ENCODE peak calls at places on chromosomes 13 and 19, in six cellular contexts. T is heart right ventricle, A is neural progenitor cell, M is IMR-90, U is neural crest cell, Z is AG10803. O is an unnamed sample.

GRCh38 chr19:4908781-4909171 is 525 bp upstream of the UHRF1 start:
- DNase-seq in A (no peak), Z (no peak), T (no peak), M (no peak), U (no peak), O (no peak)

GRCh38 chr19:4866595-4867424 is 657 bp downstream of the PLIN3 start:
- DNase-seq in M (peak; percentile 28), U (peak; percentile 34), Z (peak; percentile 48), T (peak; percentile 63), A (peak; percentile 80), O (peak; percentile 47)

GRCh38 chr19:46944918-46945628 is 74.6 kb upstream of the NPAS1 start:
- DNase-seq in U (peak; percentile 25), A (peak; percentile 90), Z (peak; percentile 69), M (peak; percentile 70), T (peak; percentile 75), O (no peak)

GRCh38 chr19:15576526-15577156 is 38.4 kb upstream of the CYP4F8 start:
- DNase-seq in A (no peak), Z (no peak), U (no peak), T (no peak), M (no peak), O (no peak)

GRCh38 chr19:29596885-29597525 is 9.1 kb upstream of the POP4 start:
- DNase-seq in T (no peak), U (no peak), Z (peak; percentile 21), A (peak; percentile 59), M (peak; percentile 40), O (no peak)

GRCh38 chr19:4379383-4380253 is 20.7 kb downstream of the SH3GL1 start:
- DNase-seq in U (no peak), T (no peak), A (no peak), Z (peak; percentile 48), M (peak; percentile 59), O (peak; percentile 41)

GRCh38 chr19:10461047-10461949 is 41.0 kb downstream of the PDE4A start:
- DNase-seq in Z (peak; percentile 84), A (peak; percentile 96), U (peak; percentile 94), M (peak; percentile 91), T (peak; percentile 94), O (peak; percentile 89)

GRCh38 chr19:2149980-2150793 is 1.2 kb downstream of the AP3D1 start:
- DNase-seq in T (no peak), M (peak; percentile 23), Z (peak; percentile 42), U (no peak), A (peak; percentile 42), O (no peak)

GRCh38 chr19:42313096-42313839 is at the start of gene TMEM145:
- DNase-seq in A (peak; percentile 84), T (no peak), Z (peak; percentile 44), U (peak; percentile 49), M (peak; percentile 52), O (no peak)
- TF ChIP-seq CTCF in A (no peak), T (peak; percentile 31), Z (no peak), U (peak; percentile 37), M (peak; percentile 18), O (no peak)

GRCh38 chr13:20191311-20191901 is 1.3 kb downstream of the GJB2 start:
- DNase-seq in A (no peak), U (no peak), M (no peak), T (no peak), Z (no peak), O (no peak)

GRCh38 chr13:20191902-20192469 is 752 bp downstream of the GJB2 start:
- DNase-seq in A (peak; percentile 76), M (no peak), U (no peak), T (no peak), Z (no peak), O (no peak)

GRCh38 chr13:20190481-20191310 is 2.0 kb downstream of the GJB2 start:
- DNase-seq in A (no peak), Z (peak; percentile 75), U (no peak), T (no peak), M (peak; percentile 90), O (no peak)

GRCh38 chr13:20186771-20187170 is 6.0 kb downstream of the GJB2 start:
- DNase-seq in U (no peak), Z (no peak), A (no peak), T (no peak), M (no peak), O (no peak)

DNA sequence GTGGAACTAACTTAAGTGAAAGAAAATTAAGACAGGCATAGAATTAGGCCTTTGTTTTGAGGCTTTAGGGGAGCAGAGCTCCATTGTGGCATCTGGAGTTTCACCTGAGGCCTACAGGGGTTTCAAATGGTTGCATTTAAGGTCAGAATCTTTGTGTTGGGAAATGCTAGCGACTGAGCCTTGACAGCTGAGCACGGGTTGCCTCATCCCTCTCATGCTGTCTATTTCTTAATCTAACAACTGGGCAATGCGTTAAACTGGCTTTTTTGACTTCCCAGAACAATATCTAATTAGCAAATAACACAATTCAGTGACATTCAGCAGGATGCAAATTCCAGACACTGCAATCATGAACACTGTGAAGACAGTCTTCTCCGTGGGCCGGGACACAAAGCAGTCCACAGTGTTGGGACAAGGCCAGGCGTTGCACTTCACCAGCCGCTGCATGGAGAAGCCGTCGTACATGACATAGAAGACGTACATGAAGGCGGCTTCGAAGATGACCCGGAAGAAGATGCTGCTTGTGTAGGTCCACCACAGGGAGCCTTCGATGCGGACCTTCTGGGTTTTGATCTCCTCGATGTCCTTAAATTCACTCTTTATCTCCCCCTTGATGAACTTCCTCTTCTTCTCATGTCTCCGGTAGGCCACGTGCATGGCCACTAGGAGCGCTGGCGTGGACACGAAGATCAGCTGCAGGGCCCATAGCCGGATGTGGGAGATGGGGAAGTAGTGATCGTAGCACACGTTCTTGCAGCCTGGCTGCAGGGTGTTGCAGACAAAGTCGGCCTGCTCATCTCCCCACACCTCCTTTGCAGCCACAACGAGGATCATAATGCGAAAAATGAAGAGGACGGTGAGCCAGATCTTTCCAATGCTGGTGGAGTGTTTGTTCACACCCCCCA is 3.8 kb downstream of the GJB2 start:
- DNase-seq in A (peak; percentile 37), M (no peak), U (no peak), T (no peak), Z (no peak), O (no peak)
- TF ChIP-seq CTCF in A (peak; percentile 36), M (peak; percentile 15), U (peak; percentile 23), T (no peak), Z (no peak), O (no peak)

DNA sequence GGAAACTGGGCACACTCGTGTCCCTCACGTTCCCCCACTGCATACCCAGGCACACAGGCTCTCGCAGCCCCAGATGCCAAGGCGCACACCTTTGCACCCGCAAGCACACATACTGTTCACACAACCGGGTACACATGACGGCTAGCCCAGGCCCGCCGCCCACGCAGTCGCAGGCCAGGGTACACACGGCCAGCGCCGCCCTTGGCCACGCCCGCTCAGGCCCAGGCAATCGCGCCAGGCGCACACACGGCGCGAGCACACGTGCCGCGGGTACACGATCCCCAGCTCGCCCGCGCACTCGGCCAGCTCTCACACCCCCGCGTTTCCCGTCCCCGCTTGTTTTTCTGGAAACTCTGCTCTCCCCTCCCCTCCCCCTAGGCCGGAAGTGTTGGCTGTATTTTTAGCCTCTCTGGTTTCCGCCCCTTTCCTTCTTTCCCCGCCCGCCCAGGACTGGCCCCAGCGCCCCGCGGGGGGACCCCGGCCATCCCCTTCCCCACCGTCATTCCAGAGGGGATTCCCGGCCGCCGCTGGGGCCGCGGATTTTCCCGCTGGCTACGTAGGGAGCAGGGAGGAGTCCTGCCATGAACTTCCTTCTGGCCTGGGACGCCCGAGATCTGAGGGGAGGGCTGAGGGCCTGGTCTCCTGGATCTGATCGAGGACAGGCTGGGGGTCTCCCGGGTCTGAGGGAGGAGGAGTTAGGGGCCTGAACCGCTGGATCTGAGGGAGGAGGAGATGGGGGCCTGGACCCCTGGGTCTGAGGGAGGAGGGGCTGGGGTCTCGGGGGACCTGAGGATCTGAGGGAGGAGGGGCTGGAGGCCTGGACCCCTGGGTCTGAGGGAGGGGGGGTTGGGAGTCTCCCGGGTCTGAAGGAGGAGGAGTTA is 4.0 kb upstream of the ZFP36 start:
- DNase-seq in A (peak; percentile 95), Z (peak; percentile 92), M (peak; percentile 93), T (peak; percentile 92), U (peak; percentile 67), O (peak; percentile 78)
- TF ChIP-seq CTCF in A (no peak), Z (no peak), M (no peak), T (no peak), U (no peak), O (no peak)

GRCh38 chr13:38346764-38347163 is 2.9 kb upstream of the UFM1 start:
- DNase-seq in M (no peak), U (no peak), A (no peak), Z (no peak), T (no peak), O (no peak)

GRCh38 chr13:38349386-38350113 is at the start of gene UFM1:
- DNase-seq in U (peak; percentile 74), T (peak; percentile 88), M (peak; percentile 96), Z (peak; percentile 96), A (peak; percentile 95), O (peak; percentile 76)

GRCh38 chr13:38348890-38349289 is 761 bp upstream of the UFM1 start:
- DNase-seq in Z (peak; percentile 29), U (no peak), T (no peak), M (peak; percentile 40), A (no peak), O (no peak)

GRCh38 chr13:38355595-38356120 is 6.0 kb downstream of the UFM1 start:
- DNase-seq in T (no peak), A (no peak), U (no peak), Z (no peak), M (no peak), O (no peak)

GRCh38 chr13:38350114-38350617 is 515 bp downstream of the UFM1 start:
- DNase-seq in A (peak; percentile 61), M (peak; percentile 50), T (peak; percentile 46), U (no peak), Z (peak; percentile 54), O (no peak)
- TF ChIP-seq CTCF in A (no peak), M (no peak), T (no peak), U (no peak), Z (peak; percentile 3), O (no peak)

DNA sequence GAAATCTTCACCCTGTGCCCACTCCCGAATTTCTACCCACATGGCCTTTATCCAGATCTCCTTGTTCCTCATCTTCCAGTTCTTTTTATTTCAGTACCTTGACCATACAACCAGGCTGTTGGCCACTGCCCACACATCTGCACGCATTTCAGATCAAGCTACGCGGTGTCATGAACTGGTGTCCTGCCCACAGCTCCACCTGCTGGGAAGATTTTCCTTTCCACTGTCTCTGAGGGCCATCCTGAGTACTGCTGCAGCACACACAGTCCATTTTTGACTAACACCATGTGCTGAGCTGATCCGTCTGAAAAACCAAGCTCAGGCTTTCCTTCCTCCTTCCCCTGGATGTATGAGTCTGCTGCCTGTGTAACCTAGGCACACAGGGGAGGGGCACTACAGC is 71.8 kb downstream of the WASF3 start:
- DNase-seq in U (no peak), A (no peak), Z (peak; percentile 3), T (no peak), M (no peak), O (no peak)
- TF ChIP-seq CTCF in U (no peak), A (peak; percentile 7), Z (peak; percentile 26), T (no peak), M (no peak), O (no peak)

GRCh38 chr19:18257503-18258470 is 16.5 kb downstream of the IQCN start:
- DNase-seq in T (no peak), U (no peak), Z (no peak), M (no peak), A (no peak), O (no peak)

GRCh38 chr19:18253716-18254115 is 20.5 kb downstream of the IQCN start:
- DNase-seq in U (no peak), Z (no peak), T (no peak), A (no peak), M (no peak), O (no peak)

GRCh38 chr19:18253130-18253529 is 21.1 kb downstream of the IQCN start:
- DNase-seq in Z (no peak), A (no peak), U (no peak), M (no peak), T (no peak), O (no peak)

GRCh38 chr19:18252370-18252717 is 21.9 kb downstream of the IQCN start:
- DNase-seq in T (no peak), U (no peak), Z (no peak), A (no peak), M (no peak), O (no peak)

GRCh38 chr19:18254546-18255500 is 19.4 kb downstream of the IQCN start:
- DNase-seq in A (no peak), T (no peak), Z (no peak), M (no peak), U (no peak), O (peak; percentile 46)
- TF ChIP-seq CTCF in A (peak; percentile 23), T (no peak), Z (no peak), M (no peak), U (no peak), O (no peak)

O was measured in activated B cell treated with CpG ODN at 0.5 μM for 24 hours.